ENCODE peak calls at places on chromosome 7, in ten cellular contexts. G, T, Y, J, U, W, O, Q, C and K are unnamed samples.

GRCh38 chr7:114432627-114433026 is 18.0 kb downstream of the FOXP2 start:
- DNase-seq in G (no peak), T (no peak), Y (no peak), J (no peak), U (no peak), W (no peak), O (no peak), Q (no peak), C (no peak), K (no peak)

GRCh38 chr7:131057015-131057518 is 270.6 kb upstream of the MKLN1 start:
- DNase-seq in G (peak; percentile 96), T (no peak), Y (no peak), J (peak; percentile 45), U (no peak), W (no peak), O (no peak), Q (peak; percentile 92), C (no peak), K (no peak)

GRCh38 chr7:37782166-37782565 is 66.2 kb upstream of the NME8 start:
- DNase-seq in G (no peak), T (no peak), Y (no peak), J (no peak), U (no peak), W (no peak), O (no peak), Q (no peak), C (no peak), K (no peak)

GRCh38 chr7:148501707-148502139 is 88.8 kb upstream of the C7orf33 start:
- DNase-seq in G (peak; percentile 31), T (peak; percentile 35), Y (no peak), J (peak; percentile 49), U (no peak), W (no peak), O (no peak), Q (peak; percentile 21), C (no peak), K (peak; percentile 52)

GRCh38 chr7:39410582-39410981 is 155.6 kb upstream of the YAE1 start:
- DNase-seq in G (no peak), T (no peak), Y (no peak), J (peak; percentile 66), U (no peak), W (no peak), O (no peak), Q (no peak), C (no peak), K (no peak)

GRCh38 chr7:151138541-151138910 is 29.0 kb downstream of the GBX1 start:
- DNase-seq in G (no peak), T (no peak), Y (no peak), J (no peak), U (no peak), W (no peak), O (no peak), Q (no peak), C (no peak), K (no peak)

GRCh38 chr7:4931932-4932331 is 27.1 kb downstream of the MMD2 start:
- DNase-seq in G (no peak), T (no peak), Y (peak; percentile 87), J (no peak), U (no peak), W (peak; percentile 71), O (no peak), Q (no peak), C (no peak), K (peak; percentile 58)

GRCh38 chr7:1694981-1695511 is 25.0 kb downstream of the ELFN1 start:
- DNase-seq in G (no peak), T (no peak), Y (no peak), J (no peak), U (no peak), W (no peak), O (no peak), Q (no peak), C (peak; percentile 41), K (no peak)

GRCh38 chr7:73879977-73880681 is 19.2 kb downstream of the TMEM270 start:
- DNase-seq in G (no peak), T (no peak), Y (no peak), J (no peak), U (no peak), W (no peak), O (no peak), Q (peak; percentile 65), C (no peak), K (no peak)

GRCh38 chr7:30468041-30468440 is 10.5 kb downstream of the NOD1 start:
- DNase-seq in G (peak; percentile 29), T (no peak), Y (no peak), J (no peak), U (no peak), W (no peak), O (no peak), Q (peak; percentile 53), C (no peak), K (no peak)

GRCh38 chr7:16647435-16647960 is 1.5 kb downstream of the BZW2 start:
- DNase-seq in G (no peak), T (no peak), Y (no peak), J (no peak), U (no peak), W (no peak), O (no peak), Q (no peak), C (no peak), K (no peak)

GRCh38 chr7:156667110-156667436 is 26.5 kb downstream of the RNF32 start:
- DNase-seq in G (no peak), T (peak; percentile 86), Y (no peak), J (no peak), U (no peak), W (no peak), O (no peak), Q (no peak), C (no peak), K (no peak)

GRCh38 chr7:94272821-94273583 is 121.7 kb upstream of the COL1A2 start:
- DNase-seq in G (no peak), T (no peak), Y (no peak), J (no peak), U (no peak), W (no peak), O (no peak), Q (no peak), C (no peak), K (no peak)

GRCh38 chr7:93751421-93751820 is 139.1 kb downstream of the TFPI2 start:
- DNase-seq in G (peak; percentile 1), T (no peak), Y (no peak), J (peak; percentile 33), U (no peak), W (no peak), O (no peak), Q (no peak), C (no peak), K (no peak)

GRCh38 chr7:47401571-47402570 is 180.0 kb downstream of the TNS3 start:
- DNase-seq in G (no peak), T (no peak), Y (no peak), J (no peak), U (no peak), W (no peak), O (no peak), Q (no peak), C (no peak), K (no peak)

GRCh38 chr7:99625321-99625720 is 8.6 kb downstream of the ZSCAN25 start:
- DNase-seq in G (no peak), T (no peak), Y (no peak), J (no peak), U (no peak), W (no peak), O (no peak), Q (no peak), C (peak; percentile 57), K (no peak)

GRCh38 chr7:132838313-132838712 is 243.6 kb downstream of the CHCHD3 start:
- DNase-seq in G (no peak), T (no peak), Y (no peak), J (no peak), U (no peak), W (no peak), O (no peak), Q (no peak), C (no peak), K (no peak)

GRCh38 chr7:143383642-143383957 is 2.5 kb downstream of the ZYX start:
- DNase-seq in G (no peak), T (no peak), Y (no peak), J (no peak), U (no peak), W (no peak), O (no peak), Q (no peak), C (no peak), K (no peak)

GRCh38 chr7:10908600-10908999 is 65.1 kb upstream of the PHF14 start:
- DNase-seq in G (no peak), T (no peak), Y (no peak), J (no peak), U (no peak), W (no peak), O (no peak), Q (no peak), C (no peak), K (no peak)

GRCh38 chr7:115357213-115357999 is 435.5 kb downstream of the MDFIC start:
- DNase-seq in G (no peak), T (peak; percentile 98), Y (no peak), J (no peak), U (no peak), W (no peak), O (no peak), Q (peak; percentile 4), C (no peak), K (no peak)